ENCODE peak calls at places on chromosomes 12 and 14, in six cellular contexts. D is fibroblast of lung, M is head of caudate nucleus, N is brain microvascular endothelial cell, G is DMS79, A is nephron progenitor cell. J is an unnamed sample.

GRCh38 chr14:82533351-82533750 is 999.7 kb upstream of the SEL1L start:
- DNase-seq in A (no peak), G (no peak), D (no peak), M (no peak), N (no peak), J (no peak)

GRCh38 chr12:95788637-95789036 is 1.9 kb downstream of the NTN4 start:
- DNase-seq in G (no peak), N (no peak), M (no peak), A (no peak), D (peak), J (peak)

GRCh38 chr12:94815958-94816357 is 165.6 kb upstream of the TMCC3 start:
- DNase-seq in M (no peak), D (no peak), G (no peak), A (no peak), N (no peak), J (no peak)

GRCh38 chr12:31261744-31262143 is 64.2 kb downstream of the SINHCAF start:
- DNase-seq in A (no peak), M (no peak), D (no peak), N (no peak), G (no peak), J (no peak)

GRCh38 chr12:111448266-111448830 is 42.6 kb downstream of the SH2B3 start:
- DNase-seq in D (no peak), M (no peak), N (no peak), A (no peak), G (no peak), J (no peak)

GRCh38 chr12:108804361-108804949 is 52.9 kb downstream of the SSH1 start:
- DNase-seq in N (peak), D (peak), M (no peak), A (no peak), G (no peak), J (no peak)

GRCh38 chr12:9851050-9851449 is 18.1 kb downstream of the CLEC2B start:
- DNase-seq in D (no peak), M (no peak), N (no peak), A (no peak), G (no peak), J (no peak)

GRCh38 chr12:121812320-121812871 is 8.6 kb downstream of the SETD1B start:
- DNase-seq in A (peak), N (peak), D (peak), M (peak), G (no peak), J (peak)

GRCh38 chr12:31958601-31959000 is 614 bp upstream of the RESF1 start:
- DNase-seq in A (no peak), M (no peak), D (no peak), G (no peak), N (no peak), J (no peak)

GRCh38 chr12:5441497-5442236 is 9.8 kb downstream of the NTF3 start:
- DNase-seq in A (no peak), M (no peak), N (peak), D (no peak), G (peak), J (no peak)

GRCh38 chr12:122823429-122823828 is 11.8 kb upstream of the HIP1R start:
- DNase-seq in N (no peak), G (no peak), D (no peak), M (no peak), A (no peak), J (no peak)

GRCh38 chr12:85866929-85867776 is 6.9 kb upstream of the NTS start:
- DNase-seq in M (no peak), D (peak), A (no peak), G (no peak), N (peak), J (peak)

GRCh38 chr14:99393059-99393655 is 87.5 kb downstream of the SETD3 start:
- DNase-seq in G (no peak), D (peak), A (peak), M (peak), N (no peak), J (peak)

GRCh38 chr14:104342435-104343293 is 204.3 kb downstream of the KIF26A start:
- DNase-seq in N (no peak), M (no peak), D (no peak), G (no peak), A (peak), J (no peak)

GRCh38 chr14:29663281-29663801 is 264.3 kb downstream of the PRKD1 start:
- DNase-seq in D (peak), A (no peak), M (no peak), G (no peak), N (no peak), J (no peak)

GRCh38 chr14:70020350-70021170 is 141.3 kb downstream of the SMOC1 start:
- DNase-seq in D (no peak), G (no peak), A (no peak), N (no peak), M (no peak), J (no peak)

GRCh38 chr12:120231316-120232011 is 30.6 kb upstream of the RPLP0 start:
- DNase-seq in A (no peak), M (no peak), D (peak), N (peak), G (no peak), J (peak)

GRCh38 chr14:72476657-72477499 is 417.0 kb downstream of the DPF3 start:
- DNase-seq in G (peak), M (no peak), D (peak), N (peak), A (no peak), J (peak)

GRCh38 chr14:75433631-75434556 is 6.1 kb downstream of the JDP2 start:
- DNase-seq in N (no peak), D (no peak), M (no peak), A (no peak), G (no peak), J (no peak)

GRCh38 chr12:50024804-50025186 is 499 bp downstream of the RACGAP1 start:
- DNase-seq in N (no peak), D (no peak), G (peak), A (no peak), M (no peak), J (no peak)

GRCh38 chr12:4034926-4035325 is 161.7 kb upstream of the PARP11 start:
- DNase-seq in M (no peak), G (no peak), A (no peak), N (no peak), D (peak), J (no peak)

GRCh38 chr14:23021969-23022368 is 12.0 kb upstream of the C14orf93 start:
- DNase-seq in G (no peak), N (no peak), D (no peak), A (no peak), M (no peak), J (no peak)

GRCh38 chr14:65002586-65003210 is 16.0 kb downstream of the FNTB start:
- DNase-seq in N (peak), D (peak), A (no peak), M (no peak), G (no peak), J (no peak)

GRCh38 chr12:40552868-40553267 is 139.4 kb upstream of the CNTN1 start:
- DNase-seq in G (no peak), D (no peak), A (no peak), M (no peak), N (no peak), J (peak)

GRCh38 chr12:2845280-2845679 is 10.4 kb upstream of the NRIP2 start:
- DNase-seq in G (no peak), A (peak), N (peak), M (no peak), D (peak), J (no peak)

GRCh38 chr14:72545411-72546311 is 348.2 kb downstream of the DPF3 start:
- DNase-seq in G (no peak), D (no peak), M (no peak), N (no peak), A (no peak), J (no peak)

GRCh38 chr12:91311081-91311480 is 128.5 kb upstream of the DCN start:
- DNase-seq in N (no peak), G (no peak), A (no peak), D (no peak), M (no peak), J (no peak)

GRCh38 chr14:89190779-89191513 is 226.1 kb downstream of the FOXN3 start:
- DNase-seq in G (peak), M (peak), N (no peak), A (no peak), D (no peak), J (no peak)

GRCh38 chr12:62190921-62191746 is 69.1 kb upstream of the USP15 start:
- DNase-seq in M (peak), G (no peak), N (no peak), D (no peak), A (peak), J (no peak)

GRCh38 chr12:94147991-94148840 is at the start of gene PLXNC1:
- DNase-seq in A (peak), D (peak), M (peak), G (peak), N (no peak), J (peak)

GRCh38 chr14:96811265-96811664 is 14.1 kb downstream of the VRK1 start:
- DNase-seq in A (no peak), M (no peak), D (peak), N (no peak), G (no peak), J (peak)

GRCh38 chr14:59308706-59309105 is 120.2 kb downstream of the DAAM1 start:
- DNase-seq in G (no peak), D (no peak), N (no peak), A (no peak), M (no peak), J (no peak)

GRCh38 chr14:28821993-28822392 is 55.4 kb downstream of the FOXG1 start:
- DNase-seq in N (no peak), D (no peak), A (no peak), G (no peak), M (no peak), J (no peak)

GRCh38 chr14:88005978-88006851 is 1.3 kb downstream of the GPR65 start:
- DNase-seq in D (no peak), G (no peak), M (no peak), A (no peak), N (no peak), J (no peak)

GRCh38 chr14:103104654-103105511 is 10.4 kb downstream of the EXOC3L4 start:
- DNase-seq in M (peak), N (no peak), A (peak), G (peak), D (peak), J (peak)

J was measured in NCI-H226.